ENCODE peak calls at places on chromosomes 12 and 14, in eight cellular contexts. Z, J, I, C, Q, S, H and X are unnamed samples.

GRCh38 chr12:43861847-43862150 is 25.9 kb downstream of the TMEM117 start:
- DNase-seq in C (no peak), J (no peak), H (no peak), I (no peak), S (no peak), Z (no peak), Q (no peak), X (no peak)

GRCh38 chr12:1922075-1922709 is 3.7 kb upstream of the CACNA2D4 start:
- DNase-seq in I (no peak), H (no peak), Z (no peak), S (peak), J (no peak), C (peak), Q (peak), X (peak)

GRCh38 chr14:105393151-105393550 is 5.2 kb upstream of the TEX22 start:
- DNase-seq in H (no peak), Z (no peak), S (no peak), Q (no peak), I (no peak), J (no peak), C (no peak), X (no peak)

GRCh38 chr12:54608156-54608555 is 19.7 kb upstream of the PPP1R1A start:
- DNase-seq in J (no peak), Z (no peak), I (no peak), Q (no peak), H (no peak), S (no peak), C (no peak), X (no peak)

GRCh38 chr14:34722723-34723545 is 8.5 kb upstream of the CFL2 start:
- DNase-seq in C (no peak), I (peak), Q (peak), J (peak), H (peak), Z (peak), S (peak), X (peak)

GRCh38 chr12:68886636-68887572 is 46.1 kb downstream of the CPM start:
- DNase-seq in Q (no peak), I (no peak), J (no peak), Z (no peak), H (no peak), C (no peak), S (no peak), X (no peak)

GRCh38 chr12:44490181-44490580 is 385.9 kb downstream of the NELL2 start:
- DNase-seq in Q (no peak), S (no peak), C (no peak), J (no peak), H (no peak), I (no peak), Z (no peak), X (no peak)

GRCh38 chr12:31772685-31773222 is 43.9 kb upstream of the AMN1 start:
- DNase-seq in C (no peak), Q (no peak), I (no peak), H (no peak), J (no peak), Z (no peak), S (no peak), X (no peak)

GRCh38 chr12:28156362-28156761 is 33.9 kb upstream of the CCDC91 start:
- DNase-seq in S (no peak), I (no peak), Z (no peak), C (no peak), H (no peak), J (no peak), Q (no peak), X (no peak)

GRCh38 chr12:123106640-123107359 is 44.1 kb downstream of the PITPNM2 start:
- DNase-seq in H (peak), Z (no peak), S (no peak), J (no peak), I (no peak), C (no peak), Q (peak), X (no peak)
- TF ChIP-seq EP300 in H (no peak), Z (no peak), S (no peak), J (no peak), I (no peak), C (no peak), Q (no peak), X (no peak)

GRCh38 chr14:74296037-74296467 is 6.7 kb downstream of the ABCD4 start:
- DNase-seq in Z (no peak), Q (no peak), C (no peak), I (no peak), H (no peak), J (no peak), S (no peak), X (no peak)

GRCh38 chr14:74302634-74303569 is at the start of gene ABCD4:
- DNase-seq in J (peak), C (peak), S (peak), Q (peak), H (peak), I (peak), Z (peak), X (peak)

GRCh38 chr14:74301594-74302159 is 1.1 kb downstream of the ABCD4 start:
- DNase-seq in J (no peak), S (no peak), H (no peak), Q (no peak), C (no peak), Z (no peak), I (no peak), X (no peak)

GRCh38 chr14:74302160-74302628 is 540 bp downstream of the ABCD4 start:
- DNase-seq in S (peak), I (peak), Q (no peak), Z (no peak), J (no peak), H (peak), C (no peak), X (no peak)

DNA sequence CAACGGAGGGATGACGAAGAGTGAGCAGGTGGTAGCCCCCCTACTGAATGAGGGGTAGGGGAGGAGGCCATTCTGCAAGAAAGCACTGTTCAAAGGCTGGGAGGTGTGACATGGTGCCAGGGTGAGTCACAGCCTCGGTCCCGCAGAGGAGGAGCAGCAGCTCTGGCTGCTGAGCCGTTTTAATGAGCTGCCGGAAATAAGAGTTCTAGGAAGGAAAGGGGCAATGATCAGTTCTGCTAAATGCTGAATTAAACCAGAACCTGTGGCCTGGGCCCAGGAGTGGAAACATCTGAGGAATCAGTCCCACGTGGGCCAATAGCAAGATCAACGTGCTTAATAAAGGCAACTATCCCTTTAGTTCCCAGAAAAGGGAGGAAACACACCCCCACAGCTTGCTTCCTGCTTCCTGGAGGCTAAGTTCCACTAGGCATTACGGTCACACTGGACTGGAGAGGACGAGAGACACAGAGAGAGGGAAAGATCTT is 3.6 kb downstream of the ABCD4 start:
- DNase-seq in I (no peak), H (no peak), S (no peak), C (no peak), Z (no peak), J (no peak), Q (no peak), X (no peak)
- TF ChIP-seq EP300 in I (no peak), H (no peak), S (no peak), C (no peak), Z (peak), J (no peak), Q (no peak), X (no peak)

DNA sequence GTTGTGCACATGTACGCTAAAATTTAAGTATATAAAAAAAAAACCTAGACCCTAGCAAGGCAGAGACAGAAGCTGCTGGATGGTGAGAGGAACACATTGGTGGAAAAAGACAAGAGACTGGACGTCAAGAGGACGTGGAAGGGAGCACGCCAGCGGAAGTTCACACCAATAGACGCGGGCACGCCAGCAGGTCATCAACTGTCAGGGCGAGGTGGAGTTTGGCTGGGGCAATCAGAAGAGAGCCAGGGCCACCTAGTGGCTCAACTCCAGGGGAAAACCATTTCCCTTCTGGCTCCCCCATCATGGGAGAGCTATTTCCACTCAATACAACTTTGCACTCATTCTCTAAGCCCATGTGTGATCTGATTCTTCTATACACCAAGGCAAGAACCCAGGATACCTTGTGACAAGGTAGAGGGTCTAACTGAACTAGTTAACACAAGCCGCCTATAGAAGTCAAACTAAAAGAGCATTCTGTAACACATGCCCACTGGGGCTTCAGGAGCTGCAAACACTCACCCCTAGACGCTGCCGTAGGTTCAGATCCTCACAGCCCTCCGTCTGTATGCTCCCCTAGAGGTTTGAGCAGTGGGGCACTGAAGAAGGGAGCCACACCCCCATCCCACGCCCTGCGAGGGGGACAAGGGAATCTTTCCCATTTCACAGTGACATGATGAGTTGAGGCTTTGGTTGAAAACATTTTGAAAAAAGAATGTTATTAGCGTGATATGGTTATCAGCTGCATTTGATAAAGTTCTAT is 702.7 kb downstream of the TMTC2 start:
- DNase-seq in Z (no peak), I (no peak), Q (peak), H (peak), S (no peak), J (no peak), C (no peak), X (no peak)
- TF ChIP-seq EP300 in Z (no peak), I (no peak), Q (no peak), H (no peak), S (no peak), J (no peak), C (no peak), X (no peak)

DNA sequence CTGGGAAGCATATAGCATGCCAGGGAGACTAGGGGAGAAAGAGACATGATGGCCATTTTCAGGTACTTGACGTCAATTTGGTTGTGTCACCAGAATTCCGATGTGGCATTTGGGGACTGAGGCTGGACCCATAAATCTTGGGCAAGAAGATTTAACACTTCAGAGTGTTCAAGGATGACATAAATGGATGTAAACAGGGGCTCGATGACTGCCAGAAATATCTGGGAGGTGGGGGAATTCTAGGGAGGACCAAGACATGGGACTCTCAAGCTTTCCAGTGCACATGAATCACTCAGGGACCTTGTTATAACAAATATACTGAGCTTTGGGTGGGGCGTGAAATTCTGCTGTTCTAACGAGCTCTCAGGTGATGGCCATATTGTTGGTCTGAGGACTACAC is 17.8 kb downstream of the HAL start:
- DNase-seq in I (no peak), Q (no peak), Z (no peak), H (no peak), J (no peak), S (no peak), C (no peak), X (no peak)
- TF ChIP-seq EP300 in I (no peak), Q (no peak), Z (no peak), H (no peak), J (no peak), S (no peak), C (no peak), X (no peak)